ENCODE peak calls at places on chromosomes 11 and 22, in five cellular contexts. F is fibroblast of villous mesenchyme, Z is cardiac fibroblast, N is PC-3, K is HEK293T. D is an unnamed sample.

GRCh38 chr11:101264303-101264702 is 134.7 kb upstream of the PGR start:
- DNase-seq in F (peak), N (no peak), K (no peak), Z (no peak), D (no peak)

GRCh38 chr11:78660451-78660850 is 85.8 kb upstream of the NARS2 start:
- DNase-seq in N (no peak), K (no peak), Z (no peak), F (no peak), D (no peak)

GRCh38 chr11:75722669-75723042 is 5.0 kb downstream of the MOGAT2 start:
- DNase-seq in F (no peak), Z (no peak), N (no peak), K (no peak), D (no peak)

GRCh38 chr11:8277691-8278090 is 14.0 kb upstream of the LMO1 start:
- DNase-seq in F (no peak), K (no peak), Z (no peak), N (no peak), D (peak)

GRCh38 chr11:123740787-123741158 is 687 bp downstream of the ZNF202 start:
- DNase-seq in K (peak), Z (peak), N (peak), F (peak), D (no peak)

GRCh38 chr11:91527380-91528030 is 697.1 kb upstream of the FAT3 start:
- DNase-seq in Z (no peak), F (no peak), N (no peak), K (no peak), D (no peak)

GRCh38 chr11:116730568-116730967 is 42.2 kb downstream of the BUD13 start:
- DNase-seq in K (no peak), F (no peak), N (no peak), Z (no peak), D (no peak)

GRCh38 chr11:67076202-67076601 is 19.6 kb downstream of the RHOD start:
- DNase-seq in Z (no peak), K (no peak), N (no peak), F (no peak), D (no peak)

GRCh38 chr11:72609045-72609444 is 65.2 kb downstream of the PDE2A start:
- DNase-seq in F (peak), N (peak), Z (peak), K (peak), D (no peak)

GRCh38 chr11:76471378-76471777 is 26.6 kb downstream of the EMSY start:
- DNase-seq in K (no peak), N (no peak), F (no peak), Z (no peak), D (no peak)

GRCh38 chr11:107743161-107743560 is 31.3 kb upstream of the SLN start:
- DNase-seq in F (no peak), Z (no peak), K (no peak), N (no peak), D (no peak)

GRCh38 chr11:126914941-126915340 is 85.6 kb downstream of the KIRREL3 start:
- DNase-seq in Z (no peak), F (peak), N (no peak), K (no peak), D (no peak)

GRCh38 chr11:7600205-7600775 is 73.0 kb downstream of the CYB5R2 start:
- DNase-seq in K (no peak), N (peak), F (peak), Z (peak), D (peak)

GRCh38 chr11:73001615-73002014 is 140.5 kb downstream of the FCHSD2 start:
- DNase-seq in K (no peak), Z (peak), F (no peak), N (no peak), D (no peak)

GRCh38 chr22:27765706-27766291 is 35.8 kb downstream of the MN1 start:
- DNase-seq in Z (no peak), N (no peak), K (no peak), F (no peak), D (no peak)

GRCh38 chr11:75474878-75475766 is 42.1 kb upstream of the KLHL35 start:
- DNase-seq in N (no peak), Z (peak), K (no peak), F (peak), D (peak)

GRCh38 chr11:37946155-37946766 is 1348.2 kb upstream of the RAG2 start:
- DNase-seq in F (peak), K (no peak), Z (peak), N (peak), D (no peak)

GRCh38 chr11:41935795-41936194 is 476.3 kb upstream of the LRRC4C start:
- DNase-seq in Z (no peak), N (no peak), F (no peak), K (no peak), D (no peak)